ENCODE peak calls at places on chromosomes 1 and 21, in five cellular contexts. T is body of pancreas, C is GM23338, F is GM13977, O is uterus. K is an unnamed sample.

GRCh38 chr1:90359994-90360393 is 357.1 kb downstream of the BARHL2 start:
- DNase-seq in T (no peak), C (no peak), F (no peak), O (no peak), K (no peak)

GRCh38 chr1:151058682-151059341 is 610 bp downstream of the CDC42SE1 start:
- DNase-seq in T (peak), C (peak), F (no peak), O (peak), K (no peak)

GRCh38 chr1:219138747-219139146 is 34.9 kb upstream of the LYPLAL1 start:
- DNase-seq in T (no peak), C (no peak), F (no peak), O (no peak), K (no peak)

GRCh38 chr1:22639286-22639685 is 2.9 kb downstream of the C1QA start:
- DNase-seq in T (no peak), C (peak), F (no peak), O (no peak), K (no peak)

GRCh38 chr1:71753746-71754145 is 528.6 kb downstream of the NEGR1 start:
- DNase-seq in T (no peak), C (peak), F (no peak), O (no peak), K (no peak)

GRCh38 chr1:111739984-111740765 is 980 bp upstream of the INKA2 start:
- DNase-seq in T (peak), C (peak), F (no peak), O (peak), K (peak)

GRCh38 chr1:52007228-52008073 is 17.0 kb upstream of the RAB3B start:
- DNase-seq in T (peak), C (no peak), F (no peak), O (no peak), K (no peak)

GRCh38 chr1:64608015-64608650 is 136.7 kb upstream of the RAVER2 start:
- DNase-seq in T (no peak), C (no peak), F (no peak), O (no peak), K (no peak)

GRCh38 chr1:63704443-63704842 is 69.4 kb upstream of the ROR1 start:
- DNase-seq in T (peak), C (no peak), F (no peak), O (no peak), K (no peak)

GRCh38 chr1:40132383-40133121 is 28.6 kb upstream of the RLF start:
- DNase-seq in T (no peak), C (peak), F (no peak), O (no peak), K (no peak)

GRCh38 chr1:53619811-53620619 is 118.9 kb downstream of the GLIS1 start:
- DNase-seq in T (no peak), C (no peak), F (no peak), O (peak), K (no peak)

GRCh38 chr1:154726903-154727302 is 118.9 kb upstream of the ADAR start:
- DNase-seq in T (no peak), C (peak), F (no peak), O (no peak), K (no peak)

GRCh38 chr1:37809942-37810341 is 1.9 kb upstream of the YRDC start:
- DNase-seq in T (peak), C (no peak), F (no peak), O (no peak), K (no peak)

GRCh38 chr1:2050482-2050792 is 226 bp downstream of the PRKCZ start:
- DNase-seq in T (no peak), C (peak), F (no peak), O (no peak), K (no peak)

DNA sequence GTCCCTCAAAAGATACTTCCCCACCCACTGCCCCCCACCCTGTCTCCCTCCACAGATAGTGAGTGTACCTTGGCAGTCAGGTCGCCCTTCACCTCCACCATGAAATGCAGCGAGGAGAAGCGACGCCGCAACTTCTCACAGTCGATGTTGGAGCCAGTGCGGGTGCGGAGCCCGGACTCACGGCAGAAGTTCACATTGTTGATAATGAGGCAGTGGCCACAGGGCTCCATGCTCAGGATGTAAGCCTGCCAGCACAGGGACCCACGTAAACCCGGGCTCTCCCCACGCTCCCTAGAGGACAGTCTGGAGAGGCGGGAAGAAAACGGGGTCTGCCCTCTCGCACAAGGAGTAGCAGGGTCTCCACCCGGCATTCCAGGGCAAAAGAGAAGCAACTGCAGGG is 17.2 kb downstream of the CASP9 start:
- DNase-seq in T (no peak), C (no peak), F (no peak), O (no peak), K (no peak)
- TF ChIP-seq CTCF in T (no peak), C (no peak), F (no peak), O (no peak), K (no peak)

DNA sequence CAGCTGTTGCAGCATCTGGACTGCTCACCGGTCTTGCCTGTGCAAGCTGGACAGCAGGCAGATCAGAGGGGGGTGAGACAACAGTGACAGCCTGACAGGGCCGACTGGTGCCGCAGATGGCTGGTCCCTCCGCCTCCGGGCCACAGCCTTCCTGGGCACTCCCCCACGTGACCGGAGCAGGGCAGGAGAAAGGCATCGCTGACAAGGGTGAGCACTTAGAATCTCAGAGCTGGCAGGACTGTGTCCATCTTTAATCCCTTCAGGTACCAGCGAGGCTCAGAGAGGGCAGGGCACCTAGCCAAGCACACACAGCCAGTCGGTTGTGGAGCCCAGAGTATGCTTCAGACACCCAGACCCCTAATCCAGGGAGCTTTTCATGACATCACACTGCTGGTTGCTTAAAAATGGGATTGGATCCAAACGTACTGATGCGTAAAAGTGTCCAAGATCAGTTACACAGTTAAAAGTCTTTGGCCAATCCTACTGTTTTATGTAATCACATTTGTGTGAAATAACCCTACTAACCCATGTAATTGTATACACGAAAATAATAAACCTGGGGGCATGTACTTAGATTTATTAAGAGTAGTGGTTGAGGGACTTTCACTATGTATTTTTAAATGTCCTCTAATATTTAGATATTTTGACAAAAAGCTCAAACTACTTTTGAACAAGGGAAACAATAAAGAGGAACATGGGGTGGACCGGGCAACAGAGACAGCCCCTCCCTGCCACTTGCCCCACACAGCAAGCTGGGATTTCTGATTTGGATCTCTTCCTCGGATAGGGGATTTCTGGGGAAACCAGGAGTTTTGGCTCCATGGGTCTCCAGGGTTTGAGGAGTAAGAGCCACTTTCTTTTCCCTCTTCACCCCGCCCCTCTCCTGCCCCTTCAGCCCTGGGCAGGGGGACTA is 758 bp upstream of the CNTN2 start:
- DNase-seq in T (no peak), C (no peak), F (no peak), O (no peak), K (no peak)
- TF ChIP-seq CTCF in T (no peak), C (no peak), F (no peak), O (no peak), K (no peak)

DNA sequence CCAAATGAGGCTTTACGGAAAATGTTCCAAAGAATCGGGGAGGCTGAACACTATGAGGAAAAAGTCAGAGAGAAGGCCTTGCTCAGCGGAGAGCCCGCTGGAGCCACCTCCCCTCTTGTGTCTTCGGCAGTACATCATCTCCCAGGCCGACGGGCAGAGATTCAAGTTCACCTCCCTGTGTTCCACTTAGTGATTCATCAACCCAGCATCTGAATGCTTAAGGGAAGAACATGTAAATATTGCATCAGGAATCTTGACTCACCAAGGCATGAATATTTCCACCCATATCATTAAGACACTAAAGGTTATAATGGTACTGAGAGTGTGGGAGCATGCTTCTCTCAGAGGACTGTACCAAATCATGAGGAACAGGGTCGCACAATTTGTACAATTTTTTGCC is 172.5 kb downstream of the ST6GALNAC5 start:
- DNase-seq in T (peak), C (no peak), F (no peak), O (peak), K (no peak)
- TF ChIP-seq CTCF in T (no peak), C (no peak), F (no peak), O (no peak), K (no peak)

DNA sequence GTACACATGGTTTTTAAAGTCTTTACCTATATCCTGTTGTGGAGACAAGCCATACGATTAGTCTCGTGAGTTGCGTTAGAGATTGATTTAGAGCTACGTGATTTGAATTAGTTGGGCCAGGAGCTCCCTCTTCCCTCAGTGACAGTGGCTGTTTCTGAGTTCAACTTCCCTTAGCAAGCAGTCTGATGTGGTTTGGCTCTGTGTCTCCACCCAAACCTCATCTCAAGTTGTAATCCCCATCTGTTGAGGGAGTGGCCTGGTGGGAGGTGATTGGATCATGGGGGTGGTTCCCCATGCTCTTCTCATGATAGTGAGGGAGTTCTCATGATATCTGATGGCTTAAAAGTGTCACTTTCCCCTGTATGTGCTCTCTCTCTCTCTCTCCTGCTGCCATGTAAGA is 192.9 kb upstream of the PTGFR start:
- DNase-seq in T (no peak), C (no peak), F (no peak), O (no peak), K (no peak)
- TF ChIP-seq CTCF in T (no peak), C (no peak), F (no peak), O (no peak), K (no peak)

GRCh38 chr21:37028579-37028978 is 22.1 kb downstream of the RIPPLY3 start:
- DNase-seq in T (no peak), C (no peak), F (no peak), O (no peak), K (no peak)
- TF ChIP-seq CTCF in T (no peak), C (no peak), F (no peak), O (no peak), K (no peak)

GRCh38 chr1:156025873-156026272 is 5.1 kb upstream of the SSR2 start:
- DNase-seq in T (peak), C (peak), F (peak), O (no peak), K (no peak)
- TF ChIP-seq CTCF in T (peak), C (peak), F (peak), O (no peak), K (no peak)

GRCh38 chr1:153354515-153355193 is 3.0 kb upstream of the S100A9 start:
- DNase-seq in T (no peak), C (peak), F (peak), O (no peak), K (no peak)
- TF ChIP-seq CTCF in T (no peak), C (peak), F (no peak), O (no peak), K (no peak)